ENCODE peak calls at places on chromosome 10, in five cellular contexts. G, H, F, N and D are unnamed samples.
A peak's percentile ranks its signal among the peaks of the same experiment; 100 is the strongest.

GRCh38 chr10:79445217-79445707 is at the start of gene ZCCHC24:
- DNase-seq in G (no peak), H (peak; percentile 34), F (no peak), N (peak; percentile 84), D (peak; percentile 71)

GRCh38 chr10:6171891-6172354 is 30.8 kb upstream of the PFKFB3 start:
- DNase-seq in G (no peak), H (peak; percentile 88), F (peak; percentile 53), N (peak; percentile 86), D (no peak)

GRCh38 chr10:5450605-5451384 is 38.4 kb downstream of the NET1 start:
- DNase-seq in G (no peak), H (peak; percentile 56), F (no peak), N (no peak), D (no peak)

GRCh38 chr10:58266826-58267712 is 625 bp downstream of the IPMK start:
- DNase-seq in G (peak; percentile 57), H (peak; percentile 69), F (peak; percentile 17), N (peak; percentile 81), D (peak; percentile 69)

GRCh38 chr10:9305018-9305655 is 1250.6 kb downstream of the GATA3 start:
- DNase-seq in G (no peak), H (peak; percentile 33), F (no peak), N (no peak), D (no peak)

GRCh38 chr10:52701647-52702046 is 70.9 kb downstream of the MBL2 start:
- DNase-seq in G (no peak), H (no peak), F (no peak), N (no peak), D (no peak)

GRCh38 chr10:52762088-52762487 is 10.5 kb downstream of the MBL2 start:
- DNase-seq in G (no peak), H (no peak), F (no peak), N (no peak), D (no peak)

GRCh38 chr10:74163313-74164068 is 12.5 kb downstream of the ADK start:
- DNase-seq in G (no peak), H (peak; percentile 15), F (no peak), N (no peak), D (no peak)

GRCh38 chr10:84333864-84334451 is 5.6 kb downstream of the CCSER2 start:
- DNase-seq in G (no peak), H (no peak), F (no peak), N (no peak), D (no peak)

GRCh38 chr10:61592581-61592980 is 70.1 kb upstream of the CABCOCO1 start:
- DNase-seq in G (peak; percentile 16), H (peak; percentile 7), F (no peak), N (no peak), D (no peak)

GRCh38 chr10:28587970-28588290 is 55.0 kb downstream of the WAC start:
- DNase-seq in G (no peak), H (peak; percentile 33), F (no peak), N (no peak), D (no peak)

GRCh38 chr10:111098679-111099437 is 22.0 kb downstream of the ADRA2A start:
- DNase-seq in G (no peak), H (no peak), F (no peak), N (no peak), D (peak; percentile 49)

GRCh38 chr10:129868470-129869035 is 95.5 kb downstream of the EBF3 start:
- DNase-seq in G (no peak), H (no peak), F (no peak), N (peak; percentile 48), D (no peak)

GRCh38 chr10:132813001-132813401 is 27.1 kb upstream of the NKX6-2 start:
- DNase-seq in G (no peak), H (no peak), F (no peak), N (peak; percentile 22), D (no peak)

GRCh38 chr10:97515260-97515978 is 16.7 kb downstream of the UBTD1 start:
- DNase-seq in G (no peak), H (no peak), F (no peak), N (no peak), D (no peak)

GRCh38 chr10:79412516-79412915 is 32.9 kb downstream of the ZCCHC24 start:
- DNase-seq in G (no peak), H (no peak), F (no peak), N (peak; percentile 28), D (no peak)

GRCh38 chr10:11689945-11690736 is 52.0 kb upstream of the ECHDC3 start:
- DNase-seq in G (no peak), H (no peak), F (no peak), N (no peak), D (no peak)

GRCh38 chr10:1010703-1011102 is 15.0 kb downstream of the IDI2 start:
- DNase-seq in G (no peak), H (no peak), F (no peak), N (no peak), D (no peak)

GRCh38 chr10:1007583-1007982 is 18.1 kb downstream of the IDI2 start:
- DNase-seq in G (no peak), H (no peak), F (no peak), N (no peak), D (no peak)

GRCh38 chr10:1009071-1009494 is 16.6 kb downstream of the IDI2 start:
- DNase-seq in G (no peak), H (no peak), F (no peak), N (no peak), D (no peak)

GRCh38 chr10:1015688-1016087 is 10.0 kb downstream of the IDI2 start:
- DNase-seq in G (peak; percentile 45), H (no peak), F (no peak), N (no peak), D (no peak)

GRCh38 chr10:1011696-1012095 is 14.0 kb downstream of the IDI2 start:
- DNase-seq in G (no peak), H (no peak), F (no peak), N (no peak), D (no peak)
- H3K36me3 ChIP-seq in G (no peaks in the 10 kb centered on the region), H (peaks cover 51% of the 10 kb centered on the region), F (peaks cover 92% of the 10 kb centered on the region), N (peaks cover 23% of the 10 kb centered on the region), D (peaks cover 23% of the 10 kb centered on the region)

GRCh38 chr10:90088008-90088322 is 386.6 kb downstream of the KIF20B start:
- DNase-seq in G (no peak), H (no peak), F (no peak), N (no peak), D (no peak)
- H3K27ac ChIP-seq in G (no peak overlapping the region), H (no peak overlapping the region), F (no peak overlapping the region), N (no peak overlapping the region), D (no peak overlapping the region)

GRCh38 chr10:34282186-34282585 is 532.9 kb downstream of the PARD3 start:
- DNase-seq in G (no peak), H (no peak), F (no peak), N (no peak), D (no peak)

GRCh38 chr10:34275626-34276025 is 539.5 kb downstream of the PARD3 start:
- DNase-seq in G (no peak), H (no peak), F (no peak), N (no peak), D (no peak)

GRCh38 chr10:34286136-34286739 is 528.9 kb downstream of the PARD3 start:
- DNase-seq in G (peak; percentile 41), H (no peak), F (no peak), N (no peak), D (no peak)

GRCh38 chr10:34281661-34282060 is 533.4 kb downstream of the PARD3 start:
- DNase-seq in G (no peak), H (no peak), F (no peak), N (no peak), D (no peak)

DNA sequence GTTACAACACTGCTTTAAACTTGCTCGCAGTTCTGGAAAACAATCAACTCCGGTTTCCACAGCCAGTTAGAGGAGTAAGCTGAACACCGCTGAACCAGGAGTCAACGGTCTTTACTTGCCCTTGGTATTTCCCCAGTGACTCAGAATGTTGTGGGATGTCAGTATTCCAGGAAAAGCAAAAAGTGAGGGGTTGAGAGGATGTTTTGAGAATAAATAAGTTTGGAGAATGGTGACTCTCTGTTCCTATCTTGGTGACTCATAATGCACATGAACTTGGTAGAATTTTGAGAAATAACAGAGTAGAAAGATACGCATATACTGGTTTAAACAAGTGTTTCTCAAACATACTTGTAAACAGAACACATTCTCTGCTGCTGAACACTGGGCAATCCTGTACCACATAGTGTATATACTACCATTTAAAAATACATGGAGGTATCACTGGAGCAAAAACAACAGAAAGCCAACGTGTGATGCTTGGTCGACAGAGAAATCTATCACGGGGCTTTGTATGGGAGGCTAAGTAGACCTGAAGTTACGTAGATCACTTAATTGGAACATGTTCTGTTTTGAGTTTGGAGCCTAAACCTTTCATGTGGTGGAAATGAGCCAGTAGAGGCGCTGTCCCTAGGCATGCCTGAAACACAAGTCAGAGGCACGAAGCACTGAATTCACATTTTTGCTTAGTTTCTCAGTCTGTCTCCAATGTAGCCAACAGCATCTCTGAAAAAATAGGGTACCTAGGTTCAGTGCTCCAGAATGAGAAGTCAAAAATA is 534.3 kb downstream of the PARD3 start:
- DNase-seq in G (peak; percentile 46), H (peak; percentile 93), F (no peak), N (no peak), D (peak; percentile 24)
- TF ChIP-seq CTCF in G (no peak), H (no peak), F (no peak), N (no peak), D (no peak)

GRCh38 chr10:103725242-103725641 is 130.1 kb downstream of the SH3PXD2A start:
- DNase-seq in G (no peak), H (no peak), F (no peak), N (peak; percentile 12), D (no peak)
- H3K36me3 ChIP-seq in G (no peaks in the 10 kb centered on the region), H (no peaks in the 10 kb centered on the region), F (peaks cover 12% of the 10 kb centered on the region), N (peaks cover 3% of the 10 kb centered on the region), D (no peaks in the 10 kb centered on the region)

GRCh38 chr10:29950391-29950790 is 109.0 kb downstream of the JCAD start:
- DNase-seq in G (no peak), H (no peak), F (no peak), N (no peak), D (no peak)
- H3K27ac ChIP-seq in G (no peak overlapping the region), H (peak overlapping the region; percentile 98), F (peak overlapping the region; percentile 90), N (no peak overlapping the region), D (peak overlapping the region; percentile 91)

DNA sequence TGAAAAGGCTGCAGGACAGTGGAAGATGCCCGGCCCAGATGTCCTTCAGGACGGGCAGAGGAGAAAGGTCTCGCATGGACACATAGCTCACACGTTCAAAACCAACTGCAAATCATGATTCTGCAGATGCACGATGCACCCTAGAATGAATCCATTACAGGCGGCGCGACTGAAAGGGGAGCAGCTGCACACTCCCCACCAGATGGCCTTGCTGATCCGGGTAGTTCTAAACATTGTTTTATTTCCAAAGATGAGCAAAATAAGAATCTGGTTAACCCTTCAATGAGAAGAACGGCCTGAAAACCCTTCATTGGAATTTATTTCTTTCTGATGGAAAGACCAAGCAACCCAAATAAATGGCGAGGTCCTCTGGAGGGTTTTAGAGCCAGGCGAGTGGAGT is 33.8 kb downstream of the CHST15 start:
- DNase-seq in G (no peak), H (no peak), F (no peak), N (no peak), D (no peak)
- TF ChIP-seq CTCF in G (no peak), H (no peak), F (no peak), N (no peak), D (no peak)